ENCODE peak calls at places on chromosomes 1 and 21, in eight cellular contexts. One of them, this sample, is unnamed. For H3K4me1, the result is how much of the 10 kb centered on the place peaks cover.

GRCh38 chr1:102191723-102192122 is 195.0 kb upstream of the OLFM3 start:
- DNase-seq in osteoblast: peak
- DNase-seq in left lung: no peak
- DNase-seq in keratinocyte: no peak
- DNase-seq in cardiac muscle cell: peak
- DNase-seq in heart left ventricle: peak
- DNase-seq in A549: peak
- DNase-seq in body of pancreas: peak
- DNase-seq in this sample: peak

GRCh38 chr1:230977781-230978490 is 725 bp downstream of the TTC13 start:
- DNase-seq in left lung: no peak
- DNase-seq in keratinocyte: no peak
- DNase-seq in A549: peak
- DNase-seq in osteoblast: peak
- DNase-seq in heart left ventricle: peak
- DNase-seq in body of pancreas: peak
- DNase-seq in cardiac muscle cell: peak
- DNase-seq in this sample: peak

GRCh38 chr1:59678065-59678808 is 136.5 kb upstream of the HOOK1 start:
- DNase-seq in left lung: no peak
- DNase-seq in keratinocyte: no peak
- DNase-seq in body of pancreas: no peak
- DNase-seq in cardiac muscle cell: peak
- DNase-seq in heart left ventricle: no peak
- DNase-seq in A549: no peak
- DNase-seq in osteoblast: no peak
- DNase-seq in this sample: no peak

GRCh38 chr1:29671446-29671845 is 435.1 kb downstream of the PTPRU start:
- DNase-seq in heart left ventricle: no peak
- DNase-seq in keratinocyte: no peak
- DNase-seq in osteoblast: no peak
- DNase-seq in left lung: no peak
- DNase-seq in cardiac muscle cell: no peak
- DNase-seq in body of pancreas: no peak
- DNase-seq in A549: no peak
- DNase-seq in this sample: no peak

GRCh38 chr1:39625462-39626273 is 13.8 kb downstream of the HEYL start:
- DNase-seq in heart left ventricle: peak
- DNase-seq in body of pancreas: peak
- DNase-seq in A549: no peak
- DNase-seq in keratinocyte: no peak
- DNase-seq in left lung: peak
- DNase-seq in osteoblast: peak
- DNase-seq in cardiac muscle cell: peak
- DNase-seq in this sample: no peak

GRCh38 chr1:116178837-116179236 is 67.6 kb downstream of the MAB21L3 start:
- DNase-seq in body of pancreas: peak
- DNase-seq in heart left ventricle: no peak
- DNase-seq in cardiac muscle cell: no peak
- DNase-seq in left lung: no peak
- DNase-seq in keratinocyte: no peak
- DNase-seq in A549: no peak
- DNase-seq in osteoblast: no peak
- DNase-seq in this sample: no peak

GRCh38 chr21:39705849-39706248 is 39.1 kb upstream of the IGSF5 start:
- DNase-seq in heart left ventricle: no peak
- DNase-seq in osteoblast: no peak
- DNase-seq in body of pancreas: no peak
- DNase-seq in left lung: no peak
- DNase-seq in keratinocyte: no peak
- DNase-seq in cardiac muscle cell: no peak
- DNase-seq in A549: no peak
- DNase-seq in this sample: no peak

GRCh38 chr1:205991237-205991636 is 12.0 kb downstream of the RAB7B start:
- DNase-seq in heart left ventricle: no peak
- DNase-seq in A549: no peak
- DNase-seq in cardiac muscle cell: peak
- DNase-seq in keratinocyte: no peak
- DNase-seq in left lung: no peak
- DNase-seq in body of pancreas: no peak
- DNase-seq in osteoblast: no peak
- DNase-seq in this sample: no peak

GRCh38 chr1:87329051-87329755 is 523 bp downstream of the LMO4 start:
- DNase-seq in body of pancreas: peak
- DNase-seq in cardiac muscle cell: peak
- DNase-seq in keratinocyte: no peak
- DNase-seq in A549: no peak
- DNase-seq in osteoblast: peak
- DNase-seq in heart left ventricle: peak
- DNase-seq in left lung: peak
- DNase-seq in this sample: peak

GRCh38 chr1:226798427-226799411 is 59.6 kb upstream of the ITPKB start:
- DNase-seq in keratinocyte: no peak
- DNase-seq in cardiac muscle cell: no peak
- DNase-seq in heart left ventricle: no peak
- DNase-seq in left lung: no peak
- DNase-seq in osteoblast: no peak
- DNase-seq in A549: no peak
- DNase-seq in body of pancreas: no peak
- DNase-seq in this sample: no peak

GRCh38 chr1:230215049-230215448 is 148.0 kb downstream of the GALNT2 start:
- DNase-seq in heart left ventricle: peak
- DNase-seq in keratinocyte: no peak
- DNase-seq in body of pancreas: peak
- DNase-seq in left lung: no peak
- DNase-seq in cardiac muscle cell: peak
- DNase-seq in osteoblast: no peak
- DNase-seq in A549: peak
- DNase-seq in this sample: peak

GRCh38 chr1:23555225-23555801 is 4.0 kb downstream of the ID3 start:
- DNase-seq in heart left ventricle: peak
- DNase-seq in cardiac muscle cell: peak
- DNase-seq in keratinocyte: no peak
- DNase-seq in body of pancreas: peak
- DNase-seq in A549: peak
- DNase-seq in left lung: no peak
- DNase-seq in osteoblast: peak
- DNase-seq in this sample: no peak

GRCh38 chr1:36322085-36322785 is 1.2 kb downstream of the EVA1B start:
- DNase-seq in A549: no peak
- DNase-seq in left lung: no peak
- DNase-seq in heart left ventricle: no peak
- DNase-seq in cardiac muscle cell: peak
- DNase-seq in osteoblast: no peak
- DNase-seq in body of pancreas: no peak
- DNase-seq in keratinocyte: no peak
- DNase-seq in this sample: no peak

GRCh38 chr1:43600033-43601020 is 49.6 kb upstream of the KDM4A start:
- DNase-seq in heart left ventricle: no peak
- DNase-seq in cardiac muscle cell: no peak
- DNase-seq in keratinocyte: no peak
- DNase-seq in left lung: no peak
- DNase-seq in body of pancreas: no peak
- DNase-seq in osteoblast: no peak
- DNase-seq in A549: no peak
- DNase-seq in this sample: no peak

GRCh38 chr1:41712687-41713086 is 206.0 kb downstream of the HIVEP3 start:
- DNase-seq in heart left ventricle: peak
- DNase-seq in A549: no peak
- DNase-seq in body of pancreas: peak
- DNase-seq in keratinocyte: no peak
- DNase-seq in osteoblast: peak
- DNase-seq in left lung: no peak
- DNase-seq in cardiac muscle cell: no peak
- DNase-seq in this sample: no peak

DNA sequence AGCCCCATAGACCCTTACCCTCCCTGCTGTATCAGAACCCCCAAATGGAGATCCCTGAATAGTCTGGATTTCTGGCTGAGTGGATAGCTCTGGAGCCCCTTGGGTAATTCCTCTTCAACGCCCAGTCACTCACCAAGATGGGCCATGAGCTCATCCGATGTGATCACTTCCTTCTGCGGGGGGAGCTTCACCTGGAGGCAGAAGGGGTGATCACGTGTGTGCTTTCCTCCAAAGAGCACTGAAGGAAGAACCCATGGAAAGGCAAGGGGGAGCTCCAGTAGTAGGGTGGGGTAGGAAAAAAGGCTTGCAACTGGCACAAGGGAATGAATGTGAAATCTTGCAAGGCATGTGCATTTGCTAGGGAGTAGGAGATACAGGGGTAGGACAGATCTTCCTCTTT is 5.1 kb downstream of the MINDY1 start:
- DNase-seq in osteoblast: no peak
- DNase-seq in keratinocyte: no peak
- DNase-seq in body of pancreas: no peak
- DNase-seq in cardiac muscle cell: no peak
- DNase-seq in A549: no peak
- DNase-seq in left lung: no peak
- DNase-seq in heart left ventricle: no peak
- DNase-seq in this sample: no peak
- H3K4me3 ChIP-seq in osteoblast: no peak
- H3K4me3 ChIP-seq in keratinocyte: no peak
- H3K4me3 ChIP-seq in body of pancreas: no peak
- H3K4me3 ChIP-seq in cardiac muscle cell: no peak
- H3K4me3 ChIP-seq in A549: no peak
- H3K4me3 ChIP-seq in left lung: no peak
- H3K4me3 ChIP-seq in heart left ventricle: no peak
- H3K4me3 ChIP-seq in this sample: no peak

GRCh38 chr1:209250970-209251636 is 332.4 kb upstream of the CAMK1G start:
- DNase-seq in A549: no peak
- DNase-seq in heart left ventricle: no peak
- DNase-seq in cardiac muscle cell: no peak
- DNase-seq in keratinocyte: no peak
- DNase-seq in left lung: no peak
- DNase-seq in osteoblast: no peak
- DNase-seq in body of pancreas: no peak
- DNase-seq in this sample: no peak

GRCh38 chr1:209248649-209249279 is 334.8 kb upstream of the CAMK1G start:
- DNase-seq in A549: peak
- DNase-seq in osteoblast: no peak
- DNase-seq in keratinocyte: peak
- DNase-seq in left lung: no peak
- DNase-seq in cardiac muscle cell: peak
- DNase-seq in heart left ventricle: no peak
- DNase-seq in body of pancreas: peak
- DNase-seq in this sample: peak

GRCh38 chr1:209249280-209249670 is 334.2 kb upstream of the CAMK1G start:
- DNase-seq in cardiac muscle cell: no peak
- DNase-seq in keratinocyte: no peak
- DNase-seq in A549: no peak
- DNase-seq in body of pancreas: no peak
- DNase-seq in heart left ventricle: no peak
- DNase-seq in osteoblast: no peak
- DNase-seq in left lung: no peak
- DNase-seq in this sample: no peak

GRCh38 chr1:209249785-209250441 is 333.6 kb upstream of the CAMK1G start:
- DNase-seq in osteoblast: no peak
- DNase-seq in body of pancreas: no peak
- DNase-seq in heart left ventricle: no peak
- DNase-seq in keratinocyte: no peak
- DNase-seq in A549: no peak
- DNase-seq in cardiac muscle cell: no peak
- DNase-seq in left lung: no peak
- DNase-seq in this sample: no peak

GRCh38 chr1:209246660-209247059 is 336.9 kb upstream of the CAMK1G start:
- DNase-seq in left lung: no peak
- DNase-seq in body of pancreas: no peak
- DNase-seq in osteoblast: peak
- DNase-seq in cardiac muscle cell: no peak
- DNase-seq in keratinocyte: no peak
- DNase-seq in heart left ventricle: no peak
- DNase-seq in A549: peak
- DNase-seq in this sample: no peak
- H3K4me1 ChIP-seq in left lung: under half
- H3K4me1 ChIP-seq in body of pancreas: under half
- H3K4me1 ChIP-seq in osteoblast: under half
- H3K4me1 ChIP-seq in cardiac muscle cell: under half
- H3K4me1 ChIP-seq in keratinocyte: under half
- H3K4me1 ChIP-seq in heart left ventricle: under half
- H3K4me1 ChIP-seq in A549: under half
- H3K4me1 ChIP-seq in this sample: under half

DNA sequence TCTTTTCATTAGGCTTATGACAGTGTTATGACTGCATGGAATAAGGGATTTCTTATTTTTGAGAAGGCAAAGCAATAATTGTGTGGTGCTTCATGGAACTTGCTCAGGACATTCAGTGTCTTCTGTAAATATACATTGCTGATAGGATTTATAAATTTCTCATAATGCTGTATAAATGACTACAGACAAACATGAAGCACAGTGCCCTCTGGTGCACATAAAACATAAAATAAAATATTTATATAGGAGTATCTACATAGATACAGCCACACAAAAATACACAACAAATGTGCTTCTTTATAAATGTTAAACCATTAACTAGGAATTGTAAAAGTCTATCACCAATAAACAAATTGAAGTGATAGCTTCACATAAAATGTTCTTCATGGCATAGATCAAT is 24.1 kb downstream of the BRINP3 start:
- DNase-seq in heart left ventricle: no peak
- DNase-seq in osteoblast: no peak
- DNase-seq in keratinocyte: no peak
- DNase-seq in body of pancreas: no peak
- DNase-seq in left lung: no peak
- DNase-seq in A549: peak
- DNase-seq in cardiac muscle cell: no peak
- DNase-seq in this sample: no peak
- TF ChIP-seq CTCF in heart left ventricle: no peak
- TF ChIP-seq CTCF in osteoblast: no peak
- TF ChIP-seq CTCF in keratinocyte: no peak
- TF ChIP-seq CTCF in body of pancreas: no peak
- TF ChIP-seq CTCF in left lung: no peak
- TF ChIP-seq CTCF in A549: peak
- TF ChIP-seq CTCF in cardiac muscle cell: no peak
- TF ChIP-seq CTCF in this sample: no peak

GRCh38 chr1:114339379-114339778 is 171.6 kb downstream of the TRIM33 start:
- DNase-seq in body of pancreas: no peak
- DNase-seq in cardiac muscle cell: no peak
- DNase-seq in left lung: no peak
- DNase-seq in osteoblast: no peak
- DNase-seq in A549: no peak
- DNase-seq in keratinocyte: no peak
- DNase-seq in heart left ventricle: no peak
- DNase-seq in this sample: no peak

GRCh38 chr1:114341886-114342285 is 169.1 kb downstream of the TRIM33 start:
- DNase-seq in heart left ventricle: no peak
- DNase-seq in left lung: no peak
- DNase-seq in osteoblast: peak
- DNase-seq in keratinocyte: no peak
- DNase-seq in cardiac muscle cell: no peak
- DNase-seq in body of pancreas: no peak
- DNase-seq in A549: no peak
- DNase-seq in this sample: no peak

GRCh38 chr1:114342376-114342775 is 168.6 kb downstream of the TRIM33 start:
- DNase-seq in keratinocyte: no peak
- DNase-seq in left lung: peak
- DNase-seq in cardiac muscle cell: no peak
- DNase-seq in A549: no peak
- DNase-seq in body of pancreas: no peak
- DNase-seq in osteoblast: peak
- DNase-seq in heart left ventricle: no peak
- DNase-seq in this sample: no peak

GRCh38 chr1:114338491-114338890 is 172.5 kb downstream of the TRIM33 start:
- DNase-seq in osteoblast: no peak
- DNase-seq in heart left ventricle: no peak
- DNase-seq in A549: no peak
- DNase-seq in keratinocyte: no peak
- DNase-seq in body of pancreas: no peak
- DNase-seq in left lung: no peak
- DNase-seq in cardiac muscle cell: no peak
- DNase-seq in this sample: no peak

GRCh38 chr1:114340906-114341698 is 169.9 kb downstream of the TRIM33 start:
- DNase-seq in left lung: no peak
- DNase-seq in A549: no peak
- DNase-seq in keratinocyte: no peak
- DNase-seq in body of pancreas: no peak
- DNase-seq in heart left ventricle: no peak
- DNase-seq in osteoblast: no peak
- DNase-seq in cardiac muscle cell: no peak
- DNase-seq in this sample: no peak
- H3K4me3 ChIP-seq in left lung: no peak
- H3K4me3 ChIP-seq in A549: no peak
- H3K4me3 ChIP-seq in keratinocyte: no peak
- H3K4me3 ChIP-seq in body of pancreas: no peak
- H3K4me3 ChIP-seq in heart left ventricle: no peak
- H3K4me3 ChIP-seq in osteoblast: no peak
- H3K4me3 ChIP-seq in cardiac muscle cell: no peak
- H3K4me3 ChIP-seq in this sample: no peak

This sample was measured in Caco-2.